ENCODE peak calls at places on chromosomes 4 and X, in four cellular contexts. D is cardiac muscle cell, O is IMR-90, F is upper lobe of left lung. M is an unnamed sample.

GRCh38 chr4:145820407-145820806 is 118.2 kb downstream of the ZNF827 start:
- DNase-seq in D (no peak), F (no peak), O (peak; percentile 40), M (no peak)

GRCh38 chr4:100823066-100823992 is 305.5 kb upstream of the EMCN start:
- DNase-seq in O (no peak), F (no peak), D (no peak), M (peak; percentile 21)

GRCh38 chrX:47483310-47484268 is 567 bp upstream of the ZNF41 start:
- DNase-seq in F (no peak), D (peak; percentile 54), O (peak; percentile 30), M (peak; percentile 51)

GRCh38 chr4:81164623-81165416 is 50.2 kb downstream of the PRKG2 start:
- DNase-seq in F (no peak), D (peak; percentile 20), O (peak; percentile 83), M (no peak)

GRCh38 chr4:41969666-41970065 is 11.9 kb upstream of the DCAF4L1 start:
- DNase-seq in D (no peak), F (no peak), O (no peak), M (no peak)

GRCh38 chr4:129218897-129219296 is 122.9 kb downstream of the C4orf33 start:
- DNase-seq in F (no peak), O (peak; percentile 1), D (peak; percentile 29), M (peak; percentile 16)

GRCh38 chr4:177374966-177375365 is 65.3 kb downstream of the NEIL3 start:
- DNase-seq in F (no peak), D (no peak), O (no peak), M (no peak)

GRCh38 chr4:90349632-90350031 is 222.4 kb downstream of the CCSER1 start:
- DNase-seq in F (no peak), D (no peak), O (no peak), M (no peak)

GRCh38 chr4:152202415-152202814 is 333.5 kb downstream of the FBXW7 start:
- DNase-seq in O (no peak), F (no peak), D (no peak), M (no peak)

GRCh38 chr4:64584981-64585557 is 175.8 kb upstream of the TECRL start:
- DNase-seq in O (peak; percentile 6), F (no peak), D (peak; percentile 64), M (peak; percentile 54)

GRCh38 chrX:132364313-132364712 is 124.5 kb downstream of the MBNL3 start:
- DNase-seq in D (no peak), O (no peak), F (no peak), M (no peak)

GRCh38 chrX:25002658-25003015 is 13.1 kb downstream of the ARX start:
- DNase-seq in D (no peak), O (no peak), F (no peak), M (no peak)
- TF ChIP-seq CTCF in D (no peak), O (no peak), F (no peak), M (no peak)

GRCh38 chr4:143396695-143397094 is 60.0 kb downstream of the GAB1 start:
- DNase-seq in O (peak; percentile 40), F (no peak), D (no peak), M (no peak)
- TF ChIP-seq CTCF in O (peak; percentile 30), F (no peak), D (peak; percentile 12), M (peak; percentile 33)

GRCh38 chr4:126630171-126630570 is 1002.6 kb upstream of the INTU start:
- DNase-seq in F (no peak), D (peak; percentile 38), O (no peak), M (peak; percentile 45)

GRCh38 chr4:126628933-126629332 is 1003.8 kb upstream of the INTU start:
- DNase-seq in D (no peak), O (no peak), F (no peak), M (no peak)

GRCh38 chr4:126627255-126627654 is 1005.5 kb upstream of the INTU start:
- DNase-seq in O (peak; percentile 38), D (peak; percentile 49), F (no peak), M (peak; percentile 44)
- TF ChIP-seq CTCF in O (peak; percentile 69), D (peak; percentile 75), F (no peak), M (peak; percentile 63)

GRCh38 chr4:87500107-87500462 is 29.1 kb downstream of the SPARCL1 start:
- DNase-seq in O (no peak), F (no peak), D (no peak), M (no peak)

GRCh38 chr4:87497586-87497985 is 31.6 kb downstream of the SPARCL1 start:
- DNase-seq in O (no peak), D (no peak), F (no peak), M (no peak)

GRCh38 chr4:87499415-87500106 is 29.6 kb downstream of the SPARCL1 start:
- DNase-seq in O (no peak), F (no peak), D (no peak), M (no peak)

GRCh38 chr4:87498446-87498900 is 30.7 kb downstream of the SPARCL1 start:
- DNase-seq in F (no peak), O (peak; percentile 47), D (no peak), M (no peak)

DNA sequence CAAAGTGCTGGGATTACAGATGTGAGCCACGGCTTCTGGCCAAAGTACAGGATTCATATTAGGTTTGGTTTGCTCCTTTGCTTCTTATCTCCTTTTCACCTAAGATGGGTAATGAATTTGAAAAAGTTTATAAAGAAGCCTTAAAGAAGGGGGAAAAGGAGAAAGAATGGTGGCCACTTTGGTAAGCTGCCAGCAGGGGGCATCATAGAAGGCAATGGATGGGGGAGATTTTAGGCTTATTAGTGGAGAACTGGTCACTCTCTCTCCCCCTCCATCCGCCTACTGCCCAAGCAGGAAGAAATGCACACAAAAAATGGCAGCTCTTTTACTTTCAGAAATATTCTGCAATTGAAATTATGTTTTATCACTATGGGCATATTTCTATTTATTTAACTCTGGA is 32.0 kb downstream of the SPARCL1 start:
- DNase-seq in O (no peak), D (no peak), F (no peak), M (no peak)
- TF ChIP-seq CTCF in O (peak; percentile 16), D (peak; percentile 39), F (no peak), M (peak; percentile 42)

GRCh38 chrX:19440713-19441112 is 74.6 kb downstream of the MAP3K15 start:
- DNase-seq in F (no peak), D (peak; percentile 82), O (peak; percentile 33), M (peak; percentile 51)
- TF ChIP-seq CTCF in F (no peak), D (no peak), O (no peak), M (no peak)

M was measured in cardiac fibroblast.